ENCODE peak calls at places on chromosomes 7 and 10, in seven cellular contexts. One of them, this sample, is unnamed.

GRCh38 chr7:135843214-135843613 is 94.6 kb upstream of the FAM180A start:
- DNase-seq in IMR-90: no peak
- DNase-seq in gastrocnemius medialis: no peak
- DNase-seq in A549: no peak
- DNase-seq in prostate gland: no peak
- DNase-seq in H54: no peak
- DNase-seq in lower leg skin: no peak
- DNase-seq in this sample: no peak

GRCh38 chr7:145831616-145832206 is 284.9 kb upstream of the CNTNAP2 start:
- DNase-seq in prostate gland: no peak
- DNase-seq in H54: no peak
- DNase-seq in IMR-90: no peak
- DNase-seq in A549: no peak
- DNase-seq in gastrocnemius medialis: no peak
- DNase-seq in lower leg skin: no peak
- DNase-seq in this sample: no peak

GRCh38 chr7:142478479-142479220 is 220.8 kb upstream of the PRSS58 start:
- DNase-seq in gastrocnemius medialis: peak
- DNase-seq in lower leg skin: no peak
- DNase-seq in H54: peak
- DNase-seq in IMR-90: peak
- DNase-seq in A549: peak
- DNase-seq in prostate gland: no peak
- DNase-seq in this sample: no peak

GRCh38 chr7:69430502-69431145 is 167.7 kb upstream of the AUTS2 start:
- DNase-seq in prostate gland: peak
- DNase-seq in gastrocnemius medialis: peak
- DNase-seq in H54: no peak
- DNase-seq in lower leg skin: no peak
- DNase-seq in A549: no peak
- DNase-seq in IMR-90: no peak
- DNase-seq in this sample: no peak

GRCh38 chr7:84399661-84400060 is 205.1 kb upstream of the SEMA3A start:
- DNase-seq in H54: no peak
- DNase-seq in IMR-90: no peak
- DNase-seq in lower leg skin: no peak
- DNase-seq in gastrocnemius medialis: no peak
- DNase-seq in prostate gland: no peak
- DNase-seq in A549: no peak
- DNase-seq in this sample: no peak

GRCh38 chr10:62093863-62094291 is 174.8 kb downstream of the RTKN2 start:
- DNase-seq in IMR-90: peak
- DNase-seq in H54: peak
- DNase-seq in A549: no peak
- DNase-seq in gastrocnemius medialis: no peak
- DNase-seq in lower leg skin: no peak
- DNase-seq in prostate gland: no peak
- DNase-seq in this sample: no peak

GRCh38 chr7:85927226-85927625 is 716.5 kb upstream of the GRM3 start:
- DNase-seq in lower leg skin: no peak
- DNase-seq in A549: no peak
- DNase-seq in prostate gland: no peak
- DNase-seq in IMR-90: no peak
- DNase-seq in gastrocnemius medialis: no peak
- DNase-seq in H54: no peak
- DNase-seq in this sample: no peak

GRCh38 chr10:74187237-74187636 is 36.2 kb downstream of the ADK start:
- DNase-seq in IMR-90: no peak
- DNase-seq in H54: no peak
- DNase-seq in lower leg skin: no peak
- DNase-seq in gastrocnemius medialis: no peak
- DNase-seq in A549: no peak
- DNase-seq in prostate gland: no peak
- DNase-seq in this sample: no peak

GRCh38 chr7:41463770-41464470 is 239.0 kb downstream of the INHBA start:
- DNase-seq in IMR-90: peak
- DNase-seq in A549: no peak
- DNase-seq in lower leg skin: no peak
- DNase-seq in prostate gland: no peak
- DNase-seq in gastrocnemius medialis: no peak
- DNase-seq in H54: no peak
- DNase-seq in this sample: no peak
- TF ChIP-seq POLR2A in IMR-90: no peak
- TF ChIP-seq POLR2A in A549: no peak
- TF ChIP-seq POLR2A in lower leg skin: no peak
- TF ChIP-seq POLR2A in prostate gland: no peak
- TF ChIP-seq POLR2A in gastrocnemius medialis: no peak
- TF ChIP-seq POLR2A in H54: no peak
- TF ChIP-seq POLR2A in this sample: no peak

DNA sequence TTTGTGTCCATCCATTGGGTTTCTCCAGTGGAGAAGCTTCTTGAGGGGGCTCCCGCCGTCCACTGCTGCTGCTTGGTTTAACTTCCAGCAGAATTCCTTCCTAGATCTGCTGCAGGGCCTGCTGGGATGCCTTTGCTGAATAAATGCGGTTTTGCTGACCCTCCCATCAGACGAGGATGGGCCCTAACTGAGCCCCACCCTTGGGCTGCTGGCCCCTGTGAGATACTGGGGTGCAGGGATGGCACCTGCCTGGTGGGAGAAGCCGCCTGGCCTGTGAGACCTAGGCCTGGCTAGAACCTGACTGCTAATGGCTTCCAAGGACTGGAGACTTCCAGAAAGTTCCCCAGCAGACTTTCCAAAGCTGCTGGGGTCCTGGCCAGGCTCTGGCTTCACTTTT is 43.8 kb downstream of the ZNF467 start:
- DNase-seq in IMR-90: no peak
- DNase-seq in A549: no peak
- DNase-seq in gastrocnemius medialis: no peak
- DNase-seq in prostate gland: no peak
- DNase-seq in lower leg skin: no peak
- DNase-seq in H54: no peak
- DNase-seq in this sample: no peak
- TF ChIP-seq POLR2A in IMR-90: no peak
- TF ChIP-seq POLR2A in A549: no peak
- TF ChIP-seq POLR2A in gastrocnemius medialis: no peak
- TF ChIP-seq POLR2A in prostate gland: no peak
- TF ChIP-seq POLR2A in lower leg skin: no peak
- TF ChIP-seq POLR2A in H54: no peak
- TF ChIP-seq POLR2A in this sample: no peak

GRCh38 chr10:50501899-50502556 is 121.7 kb downstream of the SGMS1 start:
- DNase-seq in lower leg skin: no peak
- DNase-seq in prostate gland: no peak
- DNase-seq in gastrocnemius medialis: no peak
- DNase-seq in A549: no peak
- DNase-seq in IMR-90: no peak
- DNase-seq in H54: no peak
- DNase-seq in this sample: no peak

GRCh38 chr10:50504389-50504788 is 119.4 kb downstream of the SGMS1 start:
- DNase-seq in prostate gland: no peak
- DNase-seq in gastrocnemius medialis: no peak
- DNase-seq in IMR-90: no peak
- DNase-seq in A549: no peak
- DNase-seq in H54: no peak
- DNase-seq in lower leg skin: no peak
- DNase-seq in this sample: no peak

GRCh38 chr10:50503661-50504320 is 120.0 kb downstream of the SGMS1 start:
- DNase-seq in gastrocnemius medialis: no peak
- DNase-seq in A549: no peak
- DNase-seq in IMR-90: no peak
- DNase-seq in lower leg skin: no peak
- DNase-seq in prostate gland: no peak
- DNase-seq in H54: no peak
- DNase-seq in this sample: no peak

GRCh38 chr10:50498465-50498864 is 125.3 kb downstream of the SGMS1 start:
- DNase-seq in H54: no peak
- DNase-seq in A549: no peak
- DNase-seq in lower leg skin: no peak
- DNase-seq in IMR-90: no peak
- DNase-seq in gastrocnemius medialis: no peak
- DNase-seq in prostate gland: no peak
- DNase-seq in this sample: no peak

DNA sequence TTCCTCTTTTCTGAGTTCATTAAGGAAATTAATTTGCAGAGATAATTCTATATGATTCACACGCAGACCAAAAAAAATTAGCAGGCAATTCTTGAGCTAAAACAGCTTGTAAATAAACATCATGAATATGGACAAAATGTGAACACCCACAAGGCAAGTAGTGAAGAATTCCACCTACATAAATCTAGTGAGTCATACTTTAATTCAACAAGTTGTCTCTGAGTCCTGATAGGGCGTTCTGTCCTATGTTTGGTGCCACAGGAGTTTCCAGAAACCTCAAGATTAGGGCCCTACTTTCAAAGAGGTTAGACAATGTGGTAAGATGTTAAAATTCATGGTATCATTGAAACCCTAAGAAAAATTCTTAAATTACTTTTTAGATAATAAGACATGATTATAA is 122.3 kb downstream of the SGMS1 start:
- DNase-seq in H54: peak
- DNase-seq in A549: no peak
- DNase-seq in prostate gland: no peak
- DNase-seq in gastrocnemius medialis: no peak
- DNase-seq in IMR-90: peak
- DNase-seq in lower leg skin: no peak
- DNase-seq in this sample: no peak
- TF ChIP-seq POLR2A in H54: no peak
- TF ChIP-seq POLR2A in A549: no peak
- TF ChIP-seq POLR2A in prostate gland: no peak
- TF ChIP-seq POLR2A in gastrocnemius medialis: no peak
- TF ChIP-seq POLR2A in IMR-90: no peak
- TF ChIP-seq POLR2A in lower leg skin: no peak
- TF ChIP-seq POLR2A in this sample: no peak

GRCh38 chr7:64599341-64599740 is 36.5 kb upstream of the ZNF680 start:
- DNase-seq in lower leg skin: no peak
- DNase-seq in H54: no peak
- DNase-seq in prostate gland: no peak
- DNase-seq in A549: no peak
- DNase-seq in gastrocnemius medialis: no peak
- DNase-seq in IMR-90: no peak
- DNase-seq in this sample: no peak

GRCh38 chr7:64606385-64606784 is 43.5 kb upstream of the ZNF680 start:
- DNase-seq in prostate gland: no peak
- DNase-seq in IMR-90: no peak
- DNase-seq in gastrocnemius medialis: no peak
- DNase-seq in H54: no peak
- DNase-seq in A549: no peak
- DNase-seq in lower leg skin: no peak
- DNase-seq in this sample: no peak

GRCh38 chr7:64602086-64602485 is 39.2 kb upstream of the ZNF680 start:
- DNase-seq in A549: no peak
- DNase-seq in IMR-90: peak
- DNase-seq in gastrocnemius medialis: no peak
- DNase-seq in H54: no peak
- DNase-seq in prostate gland: no peak
- DNase-seq in lower leg skin: no peak
- DNase-seq in this sample: no peak

GRCh38 chr7:64602518-64602917 is 39.6 kb upstream of the ZNF680 start:
- DNase-seq in H54: no peak
- DNase-seq in lower leg skin: no peak
- DNase-seq in A549: no peak
- DNase-seq in IMR-90: peak
- DNase-seq in gastrocnemius medialis: no peak
- DNase-seq in prostate gland: no peak
- DNase-seq in this sample: no peak

DNA sequence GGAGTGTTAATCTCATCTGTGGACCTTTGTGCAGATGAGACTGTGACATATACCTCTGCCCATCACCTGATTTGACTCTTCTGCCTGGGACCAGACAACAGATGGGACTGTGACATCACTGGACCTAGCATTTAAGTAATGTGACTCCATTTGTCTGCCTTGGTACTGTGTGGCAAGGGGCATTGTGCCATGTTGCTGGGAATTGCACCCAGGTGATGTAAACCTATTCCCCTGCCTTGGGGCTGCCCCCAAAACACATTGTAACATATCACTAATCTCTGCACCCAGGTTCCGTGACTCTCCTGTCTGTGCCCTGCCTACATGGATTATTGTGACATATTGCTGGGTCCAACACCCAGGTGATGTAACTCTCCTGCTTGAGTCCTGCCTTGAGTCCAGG is 40.4 kb upstream of the ZNF680 start:
- DNase-seq in H54: no peak
- DNase-seq in A549: no peak
- DNase-seq in gastrocnemius medialis: no peak
- DNase-seq in lower leg skin: no peak
- DNase-seq in prostate gland: no peak
- DNase-seq in IMR-90: no peak
- DNase-seq in this sample: no peak
- TF ChIP-seq POLR2A in H54: no peak
- TF ChIP-seq POLR2A in A549: no peak
- TF ChIP-seq POLR2A in gastrocnemius medialis: no peak
- TF ChIP-seq POLR2A in lower leg skin: no peak
- TF ChIP-seq POLR2A in prostate gland: no peak
- TF ChIP-seq POLR2A in IMR-90: no peak
- TF ChIP-seq POLR2A in this sample: no peak

GRCh38 chr7:13990984-13991790 is 1.7 kb upstream of the ETV1 start:
- DNase-seq in prostate gland: peak
- DNase-seq in gastrocnemius medialis: peak
- DNase-seq in IMR-90: peak
- DNase-seq in A549: peak
- DNase-seq in lower leg skin: peak
- DNase-seq in H54: peak
- DNase-seq in this sample: peak
- TF ChIP-seq POLR2A in prostate gland: peak
- TF ChIP-seq POLR2A in gastrocnemius medialis: peak
- TF ChIP-seq POLR2A in IMR-90: peak
- TF ChIP-seq POLR2A in A549: no peak
- TF ChIP-seq POLR2A in lower leg skin: no peak
- TF ChIP-seq POLR2A in H54: peak
- TF ChIP-seq POLR2A in this sample: no peak

GRCh38 chr7:148884049-148884298 is at the start of gene EZH2:
- DNase-seq in gastrocnemius medialis: no peak
- DNase-seq in H54: no peak
- DNase-seq in lower leg skin: no peak
- DNase-seq in IMR-90: no peak
- DNase-seq in A549: no peak
- DNase-seq in prostate gland: no peak
- DNase-seq in this sample: no peak
- TF ChIP-seq POLR2A in gastrocnemius medialis: no peak
- TF ChIP-seq POLR2A in H54: peak
- TF ChIP-seq POLR2A in lower leg skin: no peak
- TF ChIP-seq POLR2A in IMR-90: peak
- TF ChIP-seq POLR2A in A549: peak
- TF ChIP-seq POLR2A in prostate gland: no peak
- TF ChIP-seq POLR2A in this sample: no peak

DNA sequence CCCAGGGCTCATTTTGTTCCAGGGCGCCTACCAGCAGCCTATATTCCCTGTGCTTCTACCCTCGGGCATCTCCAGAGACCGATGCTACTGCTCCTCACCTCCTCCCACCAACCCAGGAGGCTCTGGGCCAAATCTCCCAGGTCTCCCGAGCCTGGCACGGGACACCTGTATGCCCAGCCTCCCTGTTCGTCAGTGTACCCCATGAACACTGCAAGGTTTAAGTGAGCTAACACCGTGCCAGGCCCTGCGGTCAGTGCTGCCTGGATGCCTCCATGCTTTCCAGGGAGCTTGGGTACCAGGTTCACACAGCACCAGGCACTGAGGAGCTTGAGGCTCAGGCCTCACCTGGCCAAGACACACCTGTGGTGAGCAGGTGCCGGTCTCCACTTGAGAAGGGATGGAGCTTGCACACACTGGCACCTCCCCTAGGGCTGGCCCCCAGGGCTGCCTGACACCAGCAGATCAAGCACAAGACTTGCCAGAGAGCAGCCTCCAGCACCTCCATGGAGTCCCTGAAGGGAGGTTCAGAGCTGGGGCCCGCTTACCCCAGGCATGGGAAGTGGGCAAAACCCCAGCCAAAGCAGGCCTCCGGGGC is 80.3 kb downstream of the FAM53B start:
- DNase-seq in IMR-90: no peak
- DNase-seq in lower leg skin: no peak
- DNase-seq in gastrocnemius medialis: no peak
- DNase-seq in A549: no peak
- DNase-seq in H54: no peak
- DNase-seq in prostate gland: no peak
- DNase-seq in this sample: no peak
- TF ChIP-seq POLR2A in IMR-90: no peak
- TF ChIP-seq POLR2A in lower leg skin: no peak
- TF ChIP-seq POLR2A in gastrocnemius medialis: no peak
- TF ChIP-seq POLR2A in A549: no peak
- TF ChIP-seq POLR2A in H54: no peak
- TF ChIP-seq POLR2A in prostate gland: no peak
- TF ChIP-seq POLR2A in this sample: no peak

This sample was measured in esophagus squamous epithelium.